ENCODE peak calls at places on chromosomes 16 and 17, in seven cellular contexts. One of them, this sample, is unnamed.

GRCh38 chr17:45087496-45087975 is 26.4 kb downstream of the NMT1 start:
- DNase-seq in heart right ventricle: no peak
- DNase-seq in fibroblast of lung: peak; percentile 59
- DNase-seq in CD8-positive, alpha-beta T cell: no peak
- DNase-seq in tibial artery: peak; percentile 57
- DNase-seq in A673: no peak
- DNase-seq in ovary: no peak
- DNase-seq in this sample: no peak

GRCh38 chr17:79609175-79609589 is 1.7 kb downstream of the RBFOX3 start:
- DNase-seq in tibial artery: no peak
- DNase-seq in CD8-positive, alpha-beta T cell: no peak
- DNase-seq in ovary: no peak
- DNase-seq in heart right ventricle: no peak
- DNase-seq in fibroblast of lung: no peak
- DNase-seq in A673: no peak
- DNase-seq in this sample: no peak

GRCh38 chr16:16067127-16067526 is 117.7 kb downstream of the ABCC1 start:
- DNase-seq in fibroblast of lung: peak; percentile 69
- DNase-seq in heart right ventricle: peak; percentile 35
- DNase-seq in A673: no peak
- DNase-seq in tibial artery: peak; percentile 59
- DNase-seq in ovary: no peak
- DNase-seq in CD8-positive, alpha-beta T cell: no peak
- DNase-seq in this sample: no peak

GRCh38 chr17:76384987-76385891 is 830 bp downstream of the SPHK1 start:
- DNase-seq in CD8-positive, alpha-beta T cell: peak; percentile 31
- DNase-seq in A673: peak; percentile 33
- DNase-seq in ovary: no peak
- DNase-seq in heart right ventricle: no peak
- DNase-seq in fibroblast of lung: peak; percentile 69
- DNase-seq in tibial artery: peak; percentile 66
- DNase-seq in this sample: no peak

GRCh38 chr16:83830091-83830768 is 22.5 kb downstream of the HSBP1 start:
- DNase-seq in CD8-positive, alpha-beta T cell: no peak
- DNase-seq in A673: no peak
- DNase-seq in ovary: no peak
- DNase-seq in tibial artery: no peak
- DNase-seq in heart right ventricle: no peak
- DNase-seq in fibroblast of lung: no peak
- DNase-seq in this sample: no peak

GRCh38 chr16:72921106-72921505 is 126.8 kb downstream of the ZFHX3 start:
- DNase-seq in CD8-positive, alpha-beta T cell: peak; percentile 13
- DNase-seq in heart right ventricle: no peak
- DNase-seq in fibroblast of lung: no peak
- DNase-seq in tibial artery: no peak
- DNase-seq in ovary: no peak
- DNase-seq in A673: no peak
- DNase-seq in this sample: no peak

GRCh38 chr16:84571506-84571905 is 46.4 kb downstream of the COTL1 start:
- DNase-seq in CD8-positive, alpha-beta T cell: no peak
- DNase-seq in tibial artery: no peak
- DNase-seq in ovary: no peak
- DNase-seq in fibroblast of lung: no peak
- DNase-seq in A673: no peak
- DNase-seq in heart right ventricle: no peak
- DNase-seq in this sample: no peak

GRCh38 chr16:78485899-78486221 is 386.4 kb downstream of the WWOX start:
- DNase-seq in heart right ventricle: no peak
- DNase-seq in ovary: no peak
- DNase-seq in CD8-positive, alpha-beta T cell: no peak
- DNase-seq in tibial artery: no peak
- DNase-seq in fibroblast of lung: no peak
- DNase-seq in A673: no peak
- DNase-seq in this sample: no peak

GRCh38 chr17:67779098-67779672 is 46.1 kb upstream of the BPTF start:
- DNase-seq in CD8-positive, alpha-beta T cell: no peak
- DNase-seq in A673: peak; percentile 60
- DNase-seq in ovary: no peak
- DNase-seq in tibial artery: peak; percentile 39
- DNase-seq in fibroblast of lung: peak; percentile 61
- DNase-seq in heart right ventricle: peak; percentile 37
- DNase-seq in this sample: no peak

GRCh38 chr17:70022175-70022574 is 52.9 kb upstream of the KCNJ16 start:
- DNase-seq in heart right ventricle: no peak
- DNase-seq in CD8-positive, alpha-beta T cell: no peak
- DNase-seq in tibial artery: no peak
- DNase-seq in ovary: no peak
- DNase-seq in fibroblast of lung: peak; percentile 38
- DNase-seq in A673: no peak
- DNase-seq in this sample: no peak

GRCh38 chr17:63675607-63676539 is 24.1 kb downstream of the LIMD2 start:
- DNase-seq in tibial artery: peak; percentile 90
- DNase-seq in CD8-positive, alpha-beta T cell: no peak
- DNase-seq in A673: peak; percentile 90
- DNase-seq in fibroblast of lung: peak; percentile 89
- DNase-seq in heart right ventricle: peak; percentile 64
- DNase-seq in ovary: peak; percentile 81
- DNase-seq in this sample: no peak

GRCh38 chr16:65249768-65250167 is 127.9 kb upstream of the CDH11 start:
- DNase-seq in ovary: peak; percentile 80
- DNase-seq in heart right ventricle: peak; percentile 70
- DNase-seq in CD8-positive, alpha-beta T cell: no peak
- DNase-seq in fibroblast of lung: peak; percentile 45
- DNase-seq in A673: no peak
- DNase-seq in tibial artery: peak; percentile 68
- DNase-seq in this sample: no peak

GRCh38 chr16:31063495-31063842 is 10.6 kb downstream of the ZNF668 start:
- DNase-seq in tibial artery: no peak
- DNase-seq in ovary: no peak
- DNase-seq in CD8-positive, alpha-beta T cell: no peak
- DNase-seq in fibroblast of lung: no peak
- DNase-seq in A673: no peak
- DNase-seq in heart right ventricle: no peak
- DNase-seq in this sample: no peak

GRCh38 chr17:39809221-39809620 is 54.9 kb downstream of the IKZF3 start:
- DNase-seq in ovary: no peak
- DNase-seq in heart right ventricle: no peak
- DNase-seq in A673: no peak
- DNase-seq in CD8-positive, alpha-beta T cell: no peak
- DNase-seq in tibial artery: no peak
- DNase-seq in fibroblast of lung: no peak
- DNase-seq in this sample: no peak

GRCh38 chr16:88700636-88701482 is 5.3 kb downstream of the RNF166 start:
- DNase-seq in CD8-positive, alpha-beta T cell: peak; percentile 98
- DNase-seq in A673: peak; percentile 79
- DNase-seq in fibroblast of lung: peak; percentile 92
- DNase-seq in heart right ventricle: peak; percentile 91
- DNase-seq in tibial artery: peak; percentile 92
- DNase-seq in ovary: peak; percentile 75
- DNase-seq in this sample: no peak

GRCh38 chr16:75402821-75403475 is 30.4 kb downstream of the CFDP1 start:
- DNase-seq in A673: peak; percentile 65
- DNase-seq in heart right ventricle: no peak
- DNase-seq in tibial artery: no peak
- DNase-seq in fibroblast of lung: peak; percentile 44
- DNase-seq in ovary: no peak
- DNase-seq in CD8-positive, alpha-beta T cell: no peak
- DNase-seq in this sample: peak; percentile 41

GRCh38 chr17:78375401-78376079 is 2.9 kb upstream of the PGS1 start:
- DNase-seq in tibial artery: peak; percentile 60
- DNase-seq in heart right ventricle: peak; percentile 16
- DNase-seq in fibroblast of lung: peak; percentile 97
- DNase-seq in A673: no peak
- DNase-seq in ovary: no peak
- DNase-seq in CD8-positive, alpha-beta T cell: no peak
- DNase-seq in this sample: no peak

GRCh38 chr16:72848045-72848410 is 199.9 kb downstream of the ZFHX3 start:
- DNase-seq in CD8-positive, alpha-beta T cell: no peak
- DNase-seq in A673: no peak
- DNase-seq in fibroblast of lung: no peak
- DNase-seq in tibial artery: no peak
- DNase-seq in heart right ventricle: no peak
- DNase-seq in ovary: no peak
- DNase-seq in this sample: no peak

GRCh38 chr16:29784901-29785500 is 5.5 kb upstream of the KIF22 start:
- DNase-seq in CD8-positive, alpha-beta T cell: peak; percentile 78
- DNase-seq in ovary: peak; percentile 75
- DNase-seq in A673: peak; percentile 80
- DNase-seq in heart right ventricle: peak; percentile 86
- DNase-seq in fibroblast of lung: peak; percentile 58
- DNase-seq in tibial artery: peak; percentile 49
- DNase-seq in this sample: no peak

GRCh38 chr17:82103588-82104451 is 5.8 kb upstream of the FASN start:
- DNase-seq in heart right ventricle: peak; percentile 57
- DNase-seq in ovary: peak; percentile 80
- DNase-seq in A673: no peak
- DNase-seq in fibroblast of lung: no peak
- DNase-seq in tibial artery: peak; percentile 71
- DNase-seq in CD8-positive, alpha-beta T cell: no peak
- DNase-seq in this sample: peak; percentile 95

GRCh38 chr17:14393723-14394122 is 92.8 kb downstream of the HS3ST3B1 start:
- DNase-seq in heart right ventricle: no peak
- DNase-seq in fibroblast of lung: no peak
- DNase-seq in CD8-positive, alpha-beta T cell: no peak
- DNase-seq in tibial artery: no peak
- DNase-seq in ovary: no peak
- DNase-seq in A673: no peak
- DNase-seq in this sample: no peak

GRCh38 chr17:14395255-14395654 is 94.4 kb downstream of the HS3ST3B1 start:
- DNase-seq in fibroblast of lung: no peak
- DNase-seq in A673: no peak
- DNase-seq in ovary: no peak
- DNase-seq in heart right ventricle: no peak
- DNase-seq in tibial artery: no peak
- DNase-seq in CD8-positive, alpha-beta T cell: no peak
- DNase-seq in this sample: no peak

GRCh38 chr17:14396542-14396941 is 95.7 kb downstream of the HS3ST3B1 start:
- DNase-seq in CD8-positive, alpha-beta T cell: no peak
- DNase-seq in heart right ventricle: no peak
- DNase-seq in A673: no peak
- DNase-seq in fibroblast of lung: peak; percentile 1
- DNase-seq in tibial artery: no peak
- DNase-seq in ovary: no peak
- DNase-seq in this sample: no peak

DNA sequence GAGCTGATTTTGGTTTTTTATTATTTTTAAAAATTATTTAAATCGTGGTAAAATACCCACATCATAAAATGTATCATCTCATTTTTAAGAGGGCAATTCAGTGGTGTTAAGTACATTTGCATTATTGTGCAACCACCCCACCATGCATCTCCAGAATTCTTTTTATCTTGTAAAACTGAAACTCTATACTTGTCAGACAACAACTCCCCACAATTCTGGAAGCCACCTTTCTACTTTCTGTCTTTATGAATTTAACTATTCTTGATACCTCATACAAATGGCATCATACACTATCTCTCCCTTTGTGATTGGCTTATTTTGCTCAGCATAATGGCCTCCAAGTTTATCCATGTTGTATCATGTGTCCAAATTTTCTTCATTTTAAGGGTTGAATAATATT is 97.9 kb downstream of the HS3ST3B1 start:
- DNase-seq in CD8-positive, alpha-beta T cell: no peak
- DNase-seq in A673: no peak
- DNase-seq in fibroblast of lung: no peak
- DNase-seq in tibial artery: no peak
- DNase-seq in heart right ventricle: no peak
- DNase-seq in ovary: no peak
- DNase-seq in this sample: no peak
- TF ChIP-seq CTCF in CD8-positive, alpha-beta T cell: no peak
- TF ChIP-seq CTCF in A673: no peak
- TF ChIP-seq CTCF in fibroblast of lung: no peak
- TF ChIP-seq CTCF in tibial artery: no peak
- TF ChIP-seq CTCF in heart right ventricle: no peak
- TF ChIP-seq CTCF in ovary: no peak
- TF ChIP-seq CTCF in this sample: no peak

DNA sequence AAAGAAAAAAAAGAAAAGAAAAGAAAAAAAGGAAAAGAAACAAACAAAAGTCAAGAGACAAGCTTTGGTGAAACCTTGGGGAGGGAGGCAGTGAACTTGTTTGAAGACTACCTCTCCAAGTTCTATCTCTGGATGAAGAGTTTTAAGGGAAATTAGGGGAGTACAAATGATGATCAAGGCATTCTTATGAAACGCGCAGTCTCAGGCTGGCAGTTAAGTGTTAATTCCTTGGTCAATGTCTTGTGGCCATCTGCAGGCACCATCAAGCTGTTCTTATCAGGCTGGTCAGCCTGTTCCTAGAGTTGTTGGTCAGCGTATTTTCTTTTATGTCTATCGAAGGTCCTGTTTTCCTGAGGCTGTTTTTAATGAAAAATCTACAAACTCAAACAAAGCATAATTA is 8.2 kb upstream of the DRG2 start:
- DNase-seq in heart right ventricle: no peak
- DNase-seq in fibroblast of lung: no peak
- DNase-seq in tibial artery: no peak
- DNase-seq in CD8-positive, alpha-beta T cell: no peak
- DNase-seq in ovary: no peak
- DNase-seq in A673: no peak
- DNase-seq in this sample: no peak
- H3K4me1 ChIP-seq in heart right ventricle: no peaks in the 10 kb centered on the region
- H3K4me1 ChIP-seq in fibroblast of lung: no peaks in the 10 kb centered on the region
- H3K4me1 ChIP-seq in tibial artery: no peaks in the 10 kb centered on the region
- H3K4me1 ChIP-seq in CD8-positive, alpha-beta T cell: no peaks in the 10 kb centered on the region
- H3K4me1 ChIP-seq in ovary: no peaks in the 10 kb centered on the region
- H3K4me1 ChIP-seq in A673: no peaks in the 10 kb centered on the region
- H3K4me1 ChIP-seq in this sample: no peaks in the 10 kb centered on the region

GRCh38 chr17:72590882-72591499 is 470.2 kb downstream of the SOX9 start:
- DNase-seq in A673: no peak
- DNase-seq in CD8-positive, alpha-beta T cell: no peak
- DNase-seq in ovary: no peak
- DNase-seq in tibial artery: no peak
- DNase-seq in fibroblast of lung: no peak
- DNase-seq in heart right ventricle: no peak
- DNase-seq in this sample: no peak
- H3K4me3 ChIP-seq in A673: peak overlapping the region; percentile 62
- H3K4me3 ChIP-seq in CD8-positive, alpha-beta T cell: no peak overlapping the region
- H3K4me3 ChIP-seq in ovary: no peak overlapping the region
- H3K4me3 ChIP-seq in tibial artery: peak overlapping the region; percentile 47
- H3K4me3 ChIP-seq in fibroblast of lung: peak overlapping the region; percentile 79
- H3K4me3 ChIP-seq in heart right ventricle: peak overlapping the region; percentile 64
- H3K4me3 ChIP-seq in this sample: peak overlapping the region; percentile 65

DNA sequence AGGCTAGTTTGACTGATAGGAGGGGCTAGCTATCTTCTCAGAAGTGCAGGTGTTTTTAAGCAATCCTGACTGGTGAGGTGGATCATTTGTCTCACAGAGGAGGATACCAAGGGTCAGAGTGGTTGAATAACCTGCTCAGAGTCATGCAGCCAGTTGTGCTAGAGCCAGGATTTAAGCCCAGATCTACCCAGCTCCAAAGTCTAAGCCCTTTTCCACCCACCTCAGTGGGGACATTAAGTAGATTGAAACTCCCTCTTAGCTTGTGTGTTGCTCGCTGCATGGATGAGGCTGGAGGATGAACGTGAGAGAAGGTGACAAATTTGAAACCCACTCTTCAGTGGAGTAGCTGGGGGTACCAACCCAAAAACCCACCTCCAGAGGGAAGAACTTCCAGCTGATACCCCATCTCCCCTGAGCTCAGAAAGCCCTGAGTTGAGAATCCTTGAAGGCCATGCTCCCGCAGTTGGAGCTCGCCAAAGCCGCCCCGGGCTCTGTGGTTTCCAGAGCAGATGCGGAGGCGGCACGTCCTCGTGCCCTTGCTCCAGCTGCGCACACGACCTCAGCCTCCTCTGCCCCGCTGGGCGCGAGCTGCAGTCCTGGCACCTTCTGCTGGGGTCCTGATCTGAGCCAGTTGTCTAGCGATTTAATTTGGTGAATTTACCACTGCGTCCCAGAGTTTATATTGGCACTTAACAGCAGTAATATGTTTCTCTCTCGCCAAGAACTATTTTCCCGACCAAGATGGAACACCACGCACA is 159.6 kb downstream of the CCDC182 start:
- DNase-seq in tibial artery: no peak
- DNase-seq in CD8-positive, alpha-beta T cell: no peak
- DNase-seq in ovary: no peak
- DNase-seq in heart right ventricle: no peak
- DNase-seq in fibroblast of lung: no peak
- DNase-seq in A673: no peak
- DNase-seq in this sample: no peak
- TF ChIP-seq CTCF in tibial artery: no peak
- TF ChIP-seq CTCF in CD8-positive, alpha-beta T cell: no peak
- TF ChIP-seq CTCF in ovary: no peak
- TF ChIP-seq CTCF in heart right ventricle: no peak
- TF ChIP-seq CTCF in fibroblast of lung: no peak
- TF ChIP-seq CTCF in A673: no peak
- TF ChIP-seq CTCF in this sample: no peak

This sample was measured in Caco-2.